ENCODE peak calls at places on chromosomes 5 and 9, in five cellular contexts. J, T, D, F and W are unnamed samples.
A peak's percentile ranks its signal among the peaks of the same experiment; 100 is the strongest.

GRCh38 chr9:134623408-134624066 is 18.1 kb upstream of the COL5A1 start:
- DNase-seq in J (no peak), T (no peak), D (no peak), F (no peak), W (no peak)

GRCh38 chr9:89436963-89437625 is 60.8 kb downstream of the SEMA4D start:
- DNase-seq in J (no peak), T (no peak), D (peak; percentile 77), F (peak; percentile 61), W (no peak)

GRCh38 chr5:109863752-109864151 is 174.0 kb downstream of the MAN2A1 start:
- DNase-seq in J (no peak), T (no peak), D (no peak), F (no peak), W (no peak)

GRCh38 chr5:10310073-10310779 is 2.5 kb upstream of the CMBL start:
- DNase-seq in J (no peak), T (peak; percentile 87), D (no peak), F (no peak), W (no peak)

GRCh38 chr9:12463641-12464040 is 229.5 kb upstream of the TYRP1 start:
- DNase-seq in J (no peak), T (no peak), D (no peak), F (no peak), W (no peak)

GRCh38 chr5:167798427-167798826 is 493.0 kb upstream of the WWC1 start:
- DNase-seq in J (no peak), T (no peak), D (no peak), F (no peak), W (no peak)

GRCh38 chr5:150067405-150067960 is 18.9 kb downstream of the CSF1R start:
- DNase-seq in J (no peak), T (no peak), D (no peak), F (no peak), W (no peak)

GRCh38 chr5:54547711-54548250 is 30.2 kb downstream of the SNX18 start:
- DNase-seq in J (no peak), T (peak; percentile 67), D (peak; percentile 34), F (no peak), W (no peak)

GRCh38 chr9:2601785-2602378 is 19.7 kb upstream of the VLDLR start:
- DNase-seq in J (no peak), T (no peak), D (no peak), F (no peak), W (no peak)

GRCh38 chr9:72527801-72528195 is 6.4 kb downstream of the TMC1 start:
- DNase-seq in J (no peak), T (no peak), D (no peak), F (no peak), W (no peak)

GRCh38 chr9:104819033-104819432 is 55.1 kb downstream of the NIPSNAP3B start:
- DNase-seq in J (no peak), T (no peak), D (no peak), F (no peak), W (no peak)

GRCh38 chr5:167489202-167489601 is 802.2 kb upstream of the WWC1 start:
- DNase-seq in J (no peak), T (peak; percentile 23), D (no peak), F (no peak), W (no peak)

GRCh38 chr5:135341021-135341666 is 57.9 kb downstream of the MACROH2A1 start:
- DNase-seq in J (no peak), T (no peak), D (no peak), F (no peak), W (no peak)

GRCh38 chr5:346229-346935 is 24.9 kb downstream of the AHRR start:
- DNase-seq in J (no peak), T (no peak), D (no peak), F (no peak), W (no peak)

GRCh38 chr5:97131139-97131710 is 11.2 kb downstream of the LIX1 start:
- DNase-seq in J (no peak), T (no peak), D (no peak), F (no peak), W (no peak)

GRCh38 chr5:73640861-73641320 is 14.9 kb downstream of the ARHGEF28 start:
- DNase-seq in J (no peak), T (peak; percentile 54), D (no peak), F (no peak), W (no peak)